ENCODE peak calls at places on chromosomes 4 and X, in eight cellular contexts. L, W, T, P, N, K, A and J are unnamed samples.

GRCh38 chr4:9765091-9765490 is 16.3 kb upstream of the DRD5 start:
- DNase-seq in T (no peak), K (no peak), W (peak), L (no peak), A (peak), P (peak), N (peak), J (no peak)

GRCh38 chr4:129254126-129254525 is 158.2 kb downstream of the C4orf33 start:
- DNase-seq in T (peak), K (no peak), N (no peak), L (no peak), W (no peak), A (no peak), P (no peak), J (no peak)

GRCh38 chrX:11558972-11559371 is 106.7 kb downstream of the ARHGAP6 start:
- DNase-seq in A (peak), T (peak), N (peak), P (no peak), L (no peak), K (no peak), W (peak), J (no peak)

GRCh38 chr4:19005211-19005610 is 983.7 kb upstream of the LCORL start:
- DNase-seq in P (peak), L (no peak), T (no peak), A (peak), W (no peak), N (no peak), K (no peak), J (no peak)

GRCh38 chrX:20061869-20062254 is 54.8 kb downstream of the MAP7D2 start:
- DNase-seq in P (peak), W (no peak), N (no peak), T (peak), K (no peak), A (no peak), L (no peak), J (no peak)

GRCh38 chr4:76588268-76588667 is 153.2 kb downstream of the SHROOM3 start:
- DNase-seq in W (no peak), N (no peak), L (no peak), T (no peak), A (no peak), K (no peak), P (no peak), J (no peak)

GRCh38 chrX:7925867-7926472 is 1.2 kb downstream of the PNPLA4 start:
- DNase-seq in N (peak), W (peak), K (peak), P (peak), L (peak), T (peak), A (peak), J (peak)

GRCh38 chr4:55124337-55125076 is 888 bp downstream of the KDR start:
- DNase-seq in K (no peak), P (peak), A (no peak), T (no peak), N (no peak), W (no peak), L (peak), J (peak)

GRCh38 chr4:120299631-120300030 is 233.0 kb upstream of the MAD2L1 start:
- DNase-seq in P (no peak), A (no peak), T (no peak), L (no peak), K (no peak), W (no peak), N (no peak), J (no peak)

GRCh38 chrX:41449615-41450014 is 2.5 kb downstream of the NYX start:
- DNase-seq in W (no peak), A (no peak), N (no peak), P (peak), T (peak), L (no peak), K (no peak), J (no peak)

GRCh38 chrX:39721570-39722279 is 376.0 kb downstream of the BCOR start:
- DNase-seq in K (no peak), N (no peak), W (no peak), T (no peak), A (peak), P (peak), L (no peak), J (no peak)

GRCh38 chr4:62644372-62644771 is 1444.2 kb downstream of the ADGRL3 start:
- DNase-seq in P (peak), W (no peak), L (no peak), N (no peak), A (peak), T (peak), K (no peak), J (no peak)

GRCh38 chrX:78643874-78644273 is 15.3 kb downstream of the RTL3 start:
- DNase-seq in W (no peak), T (no peak), P (no peak), N (no peak), A (no peak), L (no peak), K (no peak), J (no peak)

GRCh38 chr4:123836919-123837605 is 440.5 kb downstream of the SPRY1 start:
- DNase-seq in K (no peak), L (no peak), N (no peak), A (no peak), T (no peak), W (no peak), P (no peak), J (no peak)

GRCh38 chr4:76879731-76880364 is 18.1 kb downstream of the SOWAHB start:
- DNase-seq in L (no peak), N (no peak), W (no peak), P (peak), A (no peak), K (no peak), T (no peak), J (no peak)

GRCh38 chr4:960736-961650 is 12.4 kb downstream of the DGKQ start:
- DNase-seq in K (peak), N (no peak), P (no peak), T (no peak), L (no peak), A (no peak), W (no peak), J (no peak)

GRCh38 chrX:40170830-40171512 is 73.2 kb upstream of the BCOR start:
- DNase-seq in K (no peak), T (no peak), P (no peak), L (no peak), N (no peak), W (peak), A (peak), J (no peak)

GRCh38 chr4:5957091-5957490 is 61.1 kb downstream of the C4orf50 start:
- DNase-seq in P (no peak), K (no peak), A (no peak), L (no peak), T (no peak), N (no peak), W (no peak), J (peak)

GRCh38 chr4:123443401-123444297 is 47.1 kb downstream of the SPRY1 start:
- DNase-seq in W (peak), P (no peak), A (no peak), N (no peak), K (no peak), T (no peak), L (no peak), J (peak)

GRCh38 chr4:3766207-3766790 is at the start of gene ADRA2C:
- DNase-seq in K (no peak), T (no peak), P (no peak), A (peak), N (no peak), W (no peak), L (no peak), J (no peak)

GRCh38 chrX:68990948-68991347 is 162.1 kb downstream of the EFNB1 start:
- DNase-seq in A (no peak), N (no peak), L (no peak), K (no peak), W (no peak), P (no peak), T (no peak), J (no peak)

GRCh38 chrX:19705196-19705769 is 182.1 kb downstream of the SH3KBP1 start:
- DNase-seq in A (no peak), T (no peak), L (no peak), K (no peak), W (no peak), N (no peak), P (peak), J (no peak)

GRCh38 chr4:15691346-15692140 is 9.9 kb downstream of the FAM200B start:
- DNase-seq in N (no peak), W (no peak), L (no peak), A (no peak), T (peak), K (no peak), P (no peak), J (no peak)

DNA sequence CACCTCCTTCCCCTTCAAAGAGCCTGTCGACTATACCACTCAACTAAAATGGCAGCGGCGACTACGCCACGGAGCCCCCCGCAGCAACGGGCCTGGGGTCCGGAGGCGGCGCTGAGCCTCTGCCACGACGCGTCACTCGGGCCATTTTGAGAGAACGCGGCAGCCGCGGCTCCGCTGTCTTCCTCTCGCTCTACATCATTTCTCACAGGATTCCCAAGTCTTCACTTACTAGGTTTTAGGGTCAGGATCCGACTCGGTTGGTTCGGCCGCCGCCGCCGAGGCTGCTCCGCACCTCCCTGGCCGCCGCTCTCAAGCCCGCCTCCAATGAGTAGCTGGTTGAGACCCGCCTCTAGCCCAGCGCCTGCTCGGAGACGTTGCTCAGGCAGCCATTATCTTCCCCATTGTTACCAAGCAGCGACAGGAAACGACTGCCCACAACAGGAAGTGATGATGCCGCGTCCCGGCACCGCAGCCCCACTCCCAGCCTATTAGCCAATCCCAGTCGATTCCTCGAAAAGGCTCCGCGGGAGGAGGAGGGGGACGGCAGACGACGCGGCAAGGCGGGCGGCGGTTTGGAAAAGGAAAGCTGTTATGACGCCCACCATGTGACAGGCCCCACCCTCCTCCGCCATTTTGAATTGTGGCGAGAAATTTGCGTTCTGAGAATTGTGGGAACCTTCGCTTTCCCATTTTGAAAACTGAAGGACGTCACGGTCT is at the start of gene RLIM:
- DNase-seq in L (peak), W (peak), A (peak), K (peak), T (peak), N (peak), P (peak), J (peak)
- H3K27ac ChIP-seq in L (peak), W (peak), A (peak), K (peak), T (peak), N (peak), P (peak), J (peak)

GRCh38 chr4:170465434-170465833 is 375.7 kb upstream of the AADAT start:
- DNase-seq in W (no peak), P (no peak), A (no peak), N (no peak), L (no peak), K (no peak), T (no peak), J (no peak)
- H3K27ac ChIP-seq in W (no peak), P (no peak), A (no peak), N (no peak), L (no peak), K (no peak), T (no peak), J (no peak)

DNA sequence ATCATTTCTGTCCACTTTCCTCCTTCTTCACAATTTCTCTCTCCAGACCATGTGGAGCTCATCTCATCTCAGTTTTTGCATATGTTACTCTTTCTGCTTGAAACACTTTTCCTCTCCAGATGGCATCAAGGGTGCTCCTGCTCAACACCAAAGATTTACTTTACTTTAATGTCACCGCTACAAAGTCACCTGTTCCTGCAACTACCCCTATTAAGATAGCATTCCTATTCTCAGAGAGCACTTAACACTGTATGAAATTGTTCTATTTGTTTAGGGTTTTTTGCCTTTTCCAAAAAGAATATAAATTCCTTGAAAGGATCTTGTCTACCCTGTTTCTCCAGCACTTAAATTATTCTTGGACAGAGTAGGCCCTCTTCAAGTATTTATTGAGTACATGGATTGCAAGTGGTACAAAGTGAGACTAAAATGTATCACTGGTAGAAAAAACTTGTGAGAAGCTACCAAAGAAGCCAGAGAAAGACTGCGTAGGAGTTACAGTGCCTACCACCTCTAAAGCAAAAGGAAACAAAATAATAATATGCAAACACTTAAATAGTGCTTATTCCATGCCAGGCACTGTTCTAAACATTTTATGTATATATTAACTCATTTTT is 1.1 kb upstream of the EXOSC9 start:
- DNase-seq in L (no peak), W (no peak), P (no peak), A (no peak), T (no peak), K (no peak), N (no peak), J (no peak)
- H3K27ac ChIP-seq in L (peak), W (peak), P (no peak), A (peak), T (no peak), K (no peak), N (no peak), J (peak)

GRCh38 chr4:153341575-153342090 is 2.9 kb upstream of the MND1 start:
- DNase-seq in P (no peak), A (peak), N (no peak), K (no peak), T (peak), L (no peak), W (no peak), J (no peak)
- H3K27ac ChIP-seq in P (no peak), A (no peak), N (peak), K (no peak), T (no peak), L (no peak), W (no peak), J (no peak)

GRCh38 chr4:87035881-87036509 is 101.2 kb downstream of the AFF1 start:
- DNase-seq in A (no peak), L (peak), W (no peak), N (no peak), P (no peak), K (no peak), T (no peak), J (no peak)
- H3K27ac ChIP-seq in A (no peak), L (peak), W (no peak), N (no peak), P (no peak), K (no peak), T (no peak), J (no peak)

DNA sequence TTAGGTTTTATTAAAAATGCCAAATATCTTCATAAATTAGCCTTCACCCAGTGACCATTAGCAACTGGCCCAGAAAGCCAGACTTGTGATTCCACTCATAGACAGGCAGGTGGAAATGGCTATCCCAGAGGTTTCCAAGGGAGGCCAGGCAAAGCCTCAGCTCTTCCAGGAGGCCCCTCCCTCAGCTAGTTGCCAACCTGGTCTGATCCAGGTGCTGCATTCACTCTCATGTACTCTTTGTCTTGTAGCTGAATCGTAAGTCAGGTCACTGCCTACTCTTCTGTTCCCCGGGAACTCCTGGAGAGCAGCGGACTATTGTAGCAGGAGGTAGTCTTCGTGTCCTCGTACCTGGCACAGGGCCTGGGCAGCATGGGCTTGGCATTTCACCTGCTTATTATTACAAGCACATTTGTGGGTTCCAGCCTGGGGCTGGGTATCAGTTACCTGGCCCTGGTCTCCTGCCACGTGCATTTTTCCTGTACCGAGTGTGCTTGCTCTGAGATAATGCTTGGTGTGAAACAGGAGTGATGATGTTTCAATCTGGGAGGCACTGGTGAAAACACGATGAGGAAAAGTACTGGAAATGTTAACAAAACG is 101.6 kb downstream of the FAM193A start:
- DNase-seq in A (no peak), L (no peak), P (no peak), N (peak), W (no peak), T (no peak), K (no peak), J (no peak)
- H3K27ac ChIP-seq in A (no peak), L (no peak), P (no peak), N (no peak), W (no peak), T (no peak), K (no peak), J (no peak)

GRCh38 chr4:184104419-184105101 is 113.1 kb downstream of the ENPP6 start:
- DNase-seq in T (no peak), L (no peak), A (peak), N (peak), P (no peak), W (no peak), K (no peak), J (no peak)
- H3K27ac ChIP-seq in T (no peak), L (no peak), A (peak), N (peak), P (no peak), W (no peak), K (peak), J (peak)

GRCh38 chr4:25795566-25796454 is 67.0 kb downstream of the SEL1L3 start:
- DNase-seq in K (no peak), L (no peak), N (no peak), P (peak), W (no peak), A (peak), T (peak), J (no peak)

GRCh38 chr4:25792843-25793242 is 69.9 kb downstream of the SEL1L3 start:
- DNase-seq in T (no peak), W (no peak), P (no peak), A (no peak), L (no peak), N (no peak), K (no peak), J (no peak)

GRCh38 chr4:25792200-25792791 is 70.5 kb downstream of the SEL1L3 start:
- DNase-seq in N (peak), W (peak), P (no peak), A (no peak), L (no peak), T (no peak), K (no peak), J (no peak)

GRCh38 chr4:25797136-25797535 is 65.7 kb downstream of the SEL1L3 start:
- DNase-seq in A (no peak), W (no peak), L (no peak), N (no peak), T (no peak), K (no peak), P (no peak), J (no peak)

GRCh38 chr4:25795091-25795490 is 67.7 kb downstream of the SEL1L3 start:
- DNase-seq in W (no peak), N (no peak), K (no peak), A (no peak), P (no peak), T (no peak), L (no peak), J (no peak)
- H3K27ac ChIP-seq in W (no peak), N (no peak), K (no peak), A (no peak), P (no peak), T (no peak), L (no peak), J (no peak)

GRCh38 chr4:24858550-24858949 is 54.3 kb downstream of the CCDC149 start:
- DNase-seq in A (no peak), T (no peak), P (no peak), W (no peak), L (no peak), K (no peak), N (no peak), J (no peak)
- H3K27ac ChIP-seq in A (no peak), T (no peak), P (no peak), W (no peak), L (peak), K (peak), N (no peak), J (no peak)